ENCODE peak calls at places on chromosome 5, in six cellular contexts. O, U, F, M, W and R are unnamed samples.

GRCh38 chr5:180862645-180863044 is 1.6 kb upstream of the ZFP62 start:
- DNase-seq in O (no peak), U (no peak), F (no peak), M (no peak), W (no peak), R (no peak)

GRCh38 chr5:50958852-50959457 is 292.5 kb downstream of the PARP8 start:
- DNase-seq in O (peak; percentile 44), U (no peak), F (no peak), M (no peak), W (no peak), R (peak; percentile 39)

GRCh38 chr5:94432499-94432898 is 185.9 kb downstream of the KIAA0825 start:
- DNase-seq in O (no peak), U (no peak), F (no peak), M (peak; percentile 79), W (no peak), R (peak; percentile 65)

GRCh38 chr5:126364206-126364902 is 58.9 kb upstream of the GRAMD2B start:
- DNase-seq in O (no peak), U (no peak), F (no peak), M (no peak), W (no peak), R (no peak)

GRCh38 chr5:57598756-57599155 is 116.1 kb upstream of the ACTBL2 start:
- DNase-seq in O (peak; percentile 85), U (no peak), F (no peak), M (peak; percentile 35), W (no peak), R (peak; percentile 78)

GRCh38 chr5:73917433-73917832 is 291.4 kb downstream of the ARHGEF28 start:
- DNase-seq in O (no peak), U (no peak), F (peak; percentile 39), M (no peak), W (no peak), R (peak; percentile 51)

GRCh38 chr5:176560364-176560763 is 11.2 kb downstream of the CDHR2 start:
- DNase-seq in O (no peak), U (no peak), F (no peak), M (no peak), W (no peak), R (no peak)

GRCh38 chr5:125685771-125686170 is 737.4 kb upstream of the GRAMD2B start:
- DNase-seq in O (no peak), U (no peak), F (no peak), M (peak; percentile 33), W (no peak), R (no peak)

GRCh38 chr5:90834711-90835110 is 276.1 kb downstream of the ADGRV1 start:
- DNase-seq in O (no peak), U (no peak), F (no peak), M (no peak), W (no peak), R (no peak)

GRCh38 chr5:132011561-132012384 is at the start of gene ACSL6:
- DNase-seq in O (no peak), U (no peak), F (peak; percentile 44), M (no peak), W (peak; percentile 30), R (no peak)

GRCh38 chr5:44774279-44774880 is 34.4 kb upstream of the MRPS30 start:
- DNase-seq in O (peak; percentile 2), U (no peak), F (no peak), M (peak; percentile 18), W (no peak), R (peak; percentile 62)

GRCh38 chr5:52560366-52560765 is 227.3 kb upstream of the ITGA1 start:
- DNase-seq in O (no peak), U (no peak), F (no peak), M (no peak), W (no peak), R (peak; percentile 4)

GRCh38 chr5:39473156-39473779 is 48.5 kb upstream of the DAB2 start:
- DNase-seq in O (peak; percentile 87), U (no peak), F (no peak), M (no peak), W (no peak), R (peak; percentile 80)

GRCh38 chr5:18281947-18282557 is 647.8 kb downstream of the TAF11L14 start:
- DNase-seq in O (peak; percentile 27), U (no peak), F (no peak), M (peak; percentile 3), W (no peak), R (peak; percentile 65)

GRCh38 chr5:140175367-140176027 is 509 bp downstream of the CYSTM1 start:
- DNase-seq in O (peak; percentile 52), U (peak; percentile 49), F (peak; percentile 86), M (peak; percentile 48), W (peak; percentile 47), R (peak; percentile 52)

GRCh38 chr5:172795401-172795977 is 24.5 kb upstream of the DUSP1 start:
- DNase-seq in O (peak; percentile 95), U (peak; percentile 93), F (peak; percentile 93), M (peak; percentile 100), W (no peak), R (peak; percentile 98)

GRCh38 chr5:127423173-127423798 is 94.2 kb upstream of the PRRC1 start:
- DNase-seq in O (no peak), U (no peak), F (no peak), M (no peak), W (no peak), R (no peak)

GRCh38 chr5:98168862-98169261 is 604.6 kb upstream of the RGMB start:
- DNase-seq in O (no peak), U (no peak), F (no peak), M (no peak), W (no peak), R (no peak)

GRCh38 chr5:55994502-55994997 is at the start of gene IL6ST:
- DNase-seq in O (peak; percentile 77), U (peak; percentile 47), F (no peak), M (peak; percentile 57), W (peak; percentile 31), R (peak; percentile 56)

GRCh38 chr5:96809898-96810297 is 2.2 kb upstream of the ERAP1 start:
- DNase-seq in O (no peak), U (no peak), F (peak; percentile 27), M (no peak), W (no peak), R (no peak)

GRCh38 chr5:14655146-14655741 is 9.3 kb upstream of the OTULIN start:
- DNase-seq in O (no peak), U (no peak), F (no peak), M (no peak), W (no peak), R (no peak)

GRCh38 chr5:5816960-5817359 is 394.5 kb downstream of the ICE1 start:
- DNase-seq in O (no peak), U (no peak), F (no peak), M (no peak), W (no peak), R (no peak)

GRCh38 chr5:149015561-149015960 is 47.3 kb downstream of the SH3TC2 start:
- DNase-seq in O (no peak), U (no peak), F (no peak), M (no peak), W (no peak), R (no peak)

GRCh38 chr5:135600971-135601381 is 22.2 kb upstream of the CXCL14 start:
- DNase-seq in O (no peak), U (no peak), F (no peak), M (no peak), W (no peak), R (no peak)

GRCh38 chr5:169173372-169173771 is 127.6 kb downstream of the SLIT3 start:
- DNase-seq in O (no peak), U (no peak), F (no peak), M (no peak), W (no peak), R (no peak)

GRCh38 chr5:9329125-9329524 is 216.8 kb downstream of the SEMA5A start:
- DNase-seq in O (no peak), U (no peak), F (no peak), M (no peak), W (no peak), R (no peak)

GRCh38 chr5:124599048-124599973 is 147.1 kb downstream of the ZNF608 start:
- DNase-seq in O (peak; percentile 46), U (no peak), F (peak; percentile 31), M (peak; percentile 33), W (no peak), R (peak; percentile 83)

GRCh38 chr5:179380211-179381035 is 35.2 kb upstream of the ADAMTS2 start:
- DNase-seq in O (no peak), U (no peak), F (no peak), M (no peak), W (no peak), R (no peak)

GRCh38 chr5:371811-372555 is 50.5 kb downstream of the AHRR start:
- DNase-seq in O (no peak), U (no peak), F (no peak), M (no peak), W (no peak), R (no peak)

GRCh38 chr5:74188341-74188740 is 452.2 kb downstream of the ENC1 start:
- DNase-seq in O (no peak), U (no peak), F (no peak), M (no peak), W (no peak), R (no peak)

GRCh38 chr5:136104311-136104975 is 28.2 kb upstream of the SMAD5 start:
- DNase-seq in O (no peak), U (no peak), F (no peak), M (no peak), W (no peak), R (no peak)

GRCh38 chr5:163104496-163104895 is 332.9 kb upstream of the CCNG1 start:
- DNase-seq in O (no peak), U (no peak), F (no peak), M (no peak), W (no peak), R (no peak)

DNA sequence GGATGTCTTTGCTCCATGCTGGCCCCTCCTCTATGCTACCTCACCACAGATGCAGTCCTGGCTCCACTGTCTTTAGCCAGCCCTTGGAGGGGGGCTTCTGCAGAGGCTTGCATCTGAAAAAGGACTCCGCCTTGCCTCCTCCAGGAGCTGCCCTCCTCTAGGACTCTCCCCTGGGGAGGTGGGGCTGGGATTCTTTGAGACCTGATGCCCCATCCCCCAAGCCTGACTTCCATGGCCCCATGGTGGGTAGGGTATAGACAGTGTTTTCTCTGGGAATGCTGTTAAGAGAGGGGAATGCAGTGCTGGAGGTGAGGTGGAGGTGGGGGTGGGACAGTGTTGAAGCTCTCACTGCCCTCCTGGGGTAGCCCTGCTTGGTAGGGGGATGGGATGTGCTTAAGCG is 14.3 kb downstream of the JADE2 start:
- DNase-seq in O (no peak), U (no peak), F (no peak), M (no peak), W (no peak), R (no peak)
- TF ChIP-seq CTCF in O (no peak), U (no peak), F (no peak), M (no peak), W (no peak), R (no peak)

GRCh38 chr5:173891367-173891766 is 3.2 kb downstream of the CPEB4 start:
- DNase-seq in O (no peak), U (no peak), F (no peak), M (no peak), W (no peak), R (no peak)
- H3K4me3 ChIP-seq in O (peak overlapping the region; percentile 74), U (peak overlapping the region; percentile 23), F (peak overlapping the region; percentile 87), M (peak overlapping the region; percentile 88), W (peak overlapping the region; percentile 3), R (peak overlapping the region; percentile 93)

GRCh38 chr5:154520861-154521453 is 42.9 kb upstream of the HAND1 start:
- DNase-seq in O (no peak), U (no peak), F (no peak), M (no peak), W (no peak), R (no peak)
- TF ChIP-seq CTCF in O (peak; percentile 87), U (peak; percentile 22), F (peak; percentile 63), M (peak; percentile 80), W (no peak), R (peak; percentile 88)

GRCh38 chr5:119275146-119275872 is 80.5 kb upstream of the TNFAIP8 start:
- DNase-seq in O (peak; percentile 20), U (no peak), F (no peak), M (no peak), W (no peak), R (peak; percentile 61)
- H3K4me3 ChIP-seq in O (no peak overlapping the region), U (no peak overlapping the region), F (no peak overlapping the region), M (no peak overlapping the region), W (peak overlapping the region; percentile 13), R (no peak overlapping the region)